ENCODE peak calls at places on chromosome 16, in five cellular contexts. One of them, this sample, is unnamed.

GRCh38 chr16:85138825-85139627 is 26.8 kb upstream of the CIBAR2 start:
- DNase-seq in GM23338: no peak
- DNase-seq in MM.1S: peak
- DNase-seq in PC-3: no peak
- DNase-seq in neural progenitor cell: no peak
- DNase-seq in this sample: no peak

GRCh38 chr16:5575846-5576245 is 478.3 kb upstream of the EEF2KMT start:
- DNase-seq in GM23338: no peak
- DNase-seq in MM.1S: no peak
- DNase-seq in PC-3: no peak
- DNase-seq in neural progenitor cell: no peak
- DNase-seq in this sample: no peak

GRCh38 chr16:55274391-55274790 is 49.6 kb upstream of the IRX6 start:
- DNase-seq in GM23338: no peak
- DNase-seq in MM.1S: no peak
- DNase-seq in PC-3: no peak
- DNase-seq in neural progenitor cell: no peak
- DNase-seq in this sample: no peak

GRCh38 chr16:81366316-81366932 is 51.7 kb downstream of the GAN start:
- DNase-seq in GM23338: peak
- DNase-seq in MM.1S: peak
- DNase-seq in PC-3: peak
- DNase-seq in neural progenitor cell: peak
- DNase-seq in this sample: no peak

GRCh38 chr16:77437859-77438258 is 3.0 kb upstream of the ADAMTS18 start:
- DNase-seq in GM23338: peak
- DNase-seq in MM.1S: no peak
- DNase-seq in PC-3: no peak
- DNase-seq in neural progenitor cell: peak
- DNase-seq in this sample: no peak

GRCh38 chr16:68792465-68793324 is 50.6 kb upstream of the TANGO6 start:
- DNase-seq in GM23338: peak
- DNase-seq in MM.1S: no peak
- DNase-seq in PC-3: peak
- DNase-seq in neural progenitor cell: no peak
- DNase-seq in this sample: no peak

GRCh38 chr16:35391328-35391727 is 1931.9 kb downstream of the TP53TG3F start:
- DNase-seq in GM23338: peak
- DNase-seq in MM.1S: peak
- DNase-seq in PC-3: peak
- DNase-seq in neural progenitor cell: peak
- DNase-seq in this sample: peak

GRCh38 chr16:10835281-10835931 is 16.8 kb upstream of the TVP23A start:
- DNase-seq in GM23338: no peak
- DNase-seq in MM.1S: no peak
- DNase-seq in PC-3: no peak
- DNase-seq in neural progenitor cell: no peak
- DNase-seq in this sample: no peak

GRCh38 chr16:11612110-11612981 is 25.6 kb upstream of the LITAF start:
- DNase-seq in GM23338: peak
- DNase-seq in MM.1S: peak
- DNase-seq in PC-3: no peak
- DNase-seq in neural progenitor cell: no peak
- DNase-seq in this sample: no peak

GRCh38 chr16:84501077-84501735 is 3.3 kb downstream of the MEAK7 start:
- DNase-seq in GM23338: no peak
- DNase-seq in MM.1S: no peak
- DNase-seq in PC-3: peak
- DNase-seq in neural progenitor cell: no peak
- DNase-seq in this sample: no peak

GRCh38 chr16:89026121-89026612 is 49.2 kb upstream of the CBFA2T3 start:
- DNase-seq in GM23338: no peak
- DNase-seq in MM.1S: no peak
- DNase-seq in PC-3: peak
- DNase-seq in neural progenitor cell: no peak
- DNase-seq in this sample: peak

GRCh38 chr16:56931253-56931768 is 631 bp upstream of the HERPUD1 start:
- DNase-seq in GM23338: peak
- DNase-seq in MM.1S: peak
- DNase-seq in PC-3: no peak
- DNase-seq in neural progenitor cell: peak
- DNase-seq in this sample: no peak

GRCh38 chr16:56933266-56933619 is 1.3 kb downstream of the HERPUD1 start:
- DNase-seq in GM23338: peak
- DNase-seq in MM.1S: no peak
- DNase-seq in PC-3: no peak
- DNase-seq in neural progenitor cell: no peak
- DNase-seq in this sample: no peak

GRCh38 chr16:56931769-56932587 is at the start of gene HERPUD1:
- DNase-seq in GM23338: peak
- DNase-seq in MM.1S: peak
- DNase-seq in PC-3: peak
- DNase-seq in neural progenitor cell: peak
- DNase-seq in this sample: peak

GRCh38 chr16:56933828-56934598 is 2.1 kb downstream of the HERPUD1 start:
- DNase-seq in GM23338: no peak
- DNase-seq in MM.1S: no peak
- DNase-seq in PC-3: no peak
- DNase-seq in neural progenitor cell: no peak
- DNase-seq in this sample: no peak

GRCh38 chr16:56932588-56933265 is 785 bp downstream of the HERPUD1 start:
- DNase-seq in GM23338: peak
- DNase-seq in MM.1S: peak
- DNase-seq in PC-3: peak
- DNase-seq in neural progenitor cell: peak
- DNase-seq in this sample: peak
- H2AFZ ChIP-seq in GM23338: no peak
- H2AFZ ChIP-seq in MM.1S: no peak
- H2AFZ ChIP-seq in PC-3: no peak
- H2AFZ ChIP-seq in neural progenitor cell: peak
- H2AFZ ChIP-seq in this sample: peak

GRCh38 chr16:3474136-3474779 is 21.0 kb downstream of the C16orf90 start:
- DNase-seq in GM23338: no peak
- DNase-seq in MM.1S: no peak
- DNase-seq in PC-3: no peak
- DNase-seq in neural progenitor cell: no peak
- DNase-seq in this sample: no peak
- H3K4me2 ChIP-seq in GM23338: no peak
- H3K4me2 ChIP-seq in MM.1S: no peak
- H3K4me2 ChIP-seq in PC-3: no peak
- H3K4me2 ChIP-seq in neural progenitor cell: no peak
- H3K4me2 ChIP-seq in this sample: no peak

GRCh38 chr16:90032664-90033346 is 13.5 kb upstream of the DBNDD1 start:
- DNase-seq in GM23338: no peak
- DNase-seq in MM.1S: no peak
- DNase-seq in PC-3: no peak
- DNase-seq in neural progenitor cell: no peak
- DNase-seq in this sample: no peak

GRCh38 chr16:90031931-90032663 is 12.8 kb upstream of the DBNDD1 start:
- DNase-seq in GM23338: no peak
- DNase-seq in MM.1S: no peak
- DNase-seq in PC-3: no peak
- DNase-seq in neural progenitor cell: no peak
- DNase-seq in this sample: no peak

GRCh38 chr16:90037202-90037765 is 18.0 kb upstream of the DBNDD1 start:
- DNase-seq in GM23338: no peak
- DNase-seq in MM.1S: no peak
- DNase-seq in PC-3: no peak
- DNase-seq in neural progenitor cell: no peak
- DNase-seq in this sample: no peak

GRCh38 chr16:90034504-90034903 is 15.2 kb upstream of the DBNDD1 start:
- DNase-seq in GM23338: no peak
- DNase-seq in MM.1S: no peak
- DNase-seq in PC-3: no peak
- DNase-seq in neural progenitor cell: no peak
- DNase-seq in this sample: no peak

DNA sequence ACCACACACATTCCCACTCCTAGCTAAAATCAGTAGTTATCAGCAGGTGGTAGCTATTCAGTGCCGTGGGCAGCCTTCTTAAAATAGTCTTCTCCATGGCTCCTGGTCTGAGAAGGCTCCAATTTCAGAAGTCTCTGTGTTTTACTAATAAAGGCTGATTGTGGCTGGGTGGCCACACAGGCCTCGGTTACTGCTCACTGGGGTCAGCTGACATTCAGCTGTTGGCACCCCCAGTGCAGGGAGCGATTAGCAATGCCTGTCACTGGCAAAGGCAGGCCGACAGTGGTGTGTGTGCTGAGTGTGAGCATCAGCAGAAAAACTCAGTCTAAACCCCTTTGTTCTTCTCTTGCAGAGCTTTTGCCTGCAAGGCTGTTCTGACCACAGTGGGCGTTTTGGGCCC is 16.6 kb upstream of the DBNDD1 start:
- DNase-seq in GM23338: peak
- DNase-seq in MM.1S: no peak
- DNase-seq in PC-3: no peak
- DNase-seq in neural progenitor cell: no peak
- DNase-seq in this sample: no peak
- H2AFZ ChIP-seq in GM23338: no peak
- H2AFZ ChIP-seq in MM.1S: no peak
- H2AFZ ChIP-seq in PC-3: no peak
- H2AFZ ChIP-seq in neural progenitor cell: no peak
- H2AFZ ChIP-seq in this sample: no peak

GRCh38 chr16:75120253-75120652 is 3.7 kb upstream of the LDHD start:
- DNase-seq in GM23338: no peak
- DNase-seq in MM.1S: no peak
- DNase-seq in PC-3: no peak
- DNase-seq in neural progenitor cell: no peak
- DNase-seq in this sample: no peak
- H3K4me2 ChIP-seq in GM23338: peak
- H3K4me2 ChIP-seq in MM.1S: no peak
- H3K4me2 ChIP-seq in PC-3: no peak
- H3K4me2 ChIP-seq in neural progenitor cell: peak
- H3K4me2 ChIP-seq in this sample: no peak

GRCh38 chr16:20285993-20286499 is 41.3 kb downstream of the GP2 start:
- DNase-seq in GM23338: peak
- DNase-seq in MM.1S: no peak
- DNase-seq in PC-3: no peak
- DNase-seq in neural progenitor cell: peak
- DNase-seq in this sample: no peak

GRCh38 chr16:20291807-20292206 is 35.5 kb downstream of the GP2 start:
- DNase-seq in GM23338: peak
- DNase-seq in MM.1S: no peak
- DNase-seq in PC-3: no peak
- DNase-seq in neural progenitor cell: peak
- DNase-seq in this sample: no peak
- H2AFZ ChIP-seq in GM23338: peak
- H2AFZ ChIP-seq in MM.1S: no peak
- H2AFZ ChIP-seq in PC-3: no peak
- H2AFZ ChIP-seq in neural progenitor cell: no peak
- H2AFZ ChIP-seq in this sample: no peak

DNA sequence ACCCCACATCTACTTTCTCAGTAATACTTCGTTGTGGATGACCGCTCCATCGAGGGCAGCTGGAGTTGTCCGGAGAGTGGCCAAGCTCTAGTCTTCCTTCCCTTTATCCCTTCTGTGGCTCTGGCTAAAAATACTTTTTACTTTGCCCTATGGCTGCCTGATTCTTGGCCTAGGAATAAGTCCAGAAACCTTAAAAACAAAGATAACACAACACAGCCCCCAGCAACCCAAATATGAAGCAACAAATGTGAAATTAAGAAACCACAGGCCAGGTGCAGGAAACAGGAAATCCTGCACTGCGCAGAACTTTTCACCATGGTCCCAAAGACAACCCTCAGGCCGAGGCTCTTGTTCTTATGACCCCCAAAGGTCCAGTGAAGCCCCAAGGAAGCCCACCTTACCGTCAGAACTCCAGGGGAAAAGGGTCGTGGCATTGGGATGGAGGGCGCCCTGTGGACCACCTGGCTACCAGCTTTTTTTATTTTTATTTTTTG is 26.0 kb downstream of the TK2 start:
- DNase-seq in GM23338: no peak
- DNase-seq in MM.1S: peak
- DNase-seq in PC-3: no peak
- DNase-seq in neural progenitor cell: no peak
- DNase-seq in this sample: peak
- H3K4me2 ChIP-seq in GM23338: no peak
- H3K4me2 ChIP-seq in MM.1S: peak
- H3K4me2 ChIP-seq in PC-3: no peak
- H3K4me2 ChIP-seq in neural progenitor cell: no peak
- H3K4me2 ChIP-seq in this sample: peak

DNA sequence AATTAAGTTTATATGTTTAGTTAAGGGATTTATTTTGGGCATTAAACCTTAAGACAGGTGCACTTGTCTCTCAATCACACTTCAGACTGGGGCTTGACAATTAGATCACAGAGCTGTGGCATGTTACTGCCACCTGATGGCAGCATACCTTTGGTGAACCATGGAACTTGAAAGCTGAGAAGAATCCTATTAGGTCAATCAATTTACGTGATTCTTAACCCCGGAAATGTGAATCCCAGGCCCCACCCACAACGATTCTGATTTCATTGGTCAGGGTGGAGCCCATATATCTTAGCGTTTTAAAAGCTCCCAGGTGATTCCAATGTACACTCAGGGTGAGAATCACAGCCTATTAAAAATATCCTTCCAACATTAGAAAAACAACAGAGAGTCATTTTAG is 91.0 kb downstream of the GSG1L start:
- DNase-seq in GM23338: peak
- DNase-seq in MM.1S: peak
- DNase-seq in PC-3: peak
- DNase-seq in neural progenitor cell: peak
- DNase-seq in this sample: peak
- H2AFZ ChIP-seq in GM23338: no peak
- H2AFZ ChIP-seq in MM.1S: peak
- H2AFZ ChIP-seq in PC-3: no peak
- H2AFZ ChIP-seq in neural progenitor cell: no peak
- H2AFZ ChIP-seq in this sample: no peak

GRCh38 chr16:2235695-2236361 is 416 bp upstream of the DNASE1L2 start:
- DNase-seq in GM23338: no peak
- DNase-seq in MM.1S: no peak
- DNase-seq in PC-3: no peak
- DNase-seq in neural progenitor cell: no peak
- DNase-seq in this sample: no peak

GRCh38 chr16:2237552-2238395 is 1.5 kb downstream of the DNASE1L2 start:
- DNase-seq in GM23338: peak
- DNase-seq in MM.1S: no peak
- DNase-seq in PC-3: no peak
- DNase-seq in neural progenitor cell: peak
- DNase-seq in this sample: no peak

GRCh38 chr16:2235234-2235651 is 1.0 kb upstream of the DNASE1L2 start:
- DNase-seq in GM23338: no peak
- DNase-seq in MM.1S: no peak
- DNase-seq in PC-3: no peak
- DNase-seq in neural progenitor cell: no peak
- DNase-seq in this sample: no peak

GRCh38 chr16:2237076-2237551 is 870 bp downstream of the DNASE1L2 start:
- DNase-seq in GM23338: no peak
- DNase-seq in MM.1S: no peak
- DNase-seq in PC-3: no peak
- DNase-seq in neural progenitor cell: no peak
- DNase-seq in this sample: no peak

GRCh38 chr16:2236362-2237075 is at the start of gene DNASE1L2:
- DNase-seq in GM23338: peak
- DNase-seq in MM.1S: no peak
- DNase-seq in PC-3: peak
- DNase-seq in neural progenitor cell: peak
- DNase-seq in this sample: no peak
- H3K4me2 ChIP-seq in GM23338: peak
- H3K4me2 ChIP-seq in MM.1S: no peak
- H3K4me2 ChIP-seq in PC-3: no peak
- H3K4me2 ChIP-seq in neural progenitor cell: peak
- H3K4me2 ChIP-seq in this sample: no peak

This sample was measured in DND-41.